ENCODE peak calls at places on chromosomes 4 and X, in eight cellular contexts. K is PC-3; H is osteocyte; N is stimulated activated naive CD4-positive, alpha-beta T cell; R is iPS-NIHi11; U is GM13977; I is type B pancreatic cell; E is testis. L is an unnamed sample.

GRCh38 chr4:7414046-7414445 is 20.7 kb downstream of the PSAPL1 start:
- DNase-seq in K (no peak), H (peak), N (no peak), R (no peak), U (no peak), I (peak), E (peak), L (no peak)

GRCh38 chr4:30538794-30539193 is 181.4 kb upstream of the PCDH7 start:
- DNase-seq in K (no peak), H (no peak), N (no peak), R (no peak), U (no peak), I (no peak), E (no peak), L (no peak)

GRCh38 chr4:2350982-2351381 is 67.5 kb downstream of the ZFYVE28 start:
- DNase-seq in K (no peak), H (peak), N (no peak), R (no peak), U (no peak), I (peak), E (peak), L (no peak)

GRCh38 chrX:17078031-17078730 is 131.7 kb downstream of the REPS2 start:
- DNase-seq in K (peak), H (no peak), N (no peak), R (no peak), U (no peak), I (no peak), E (no peak), L (no peak)

GRCh38 chr4:184331155-184331995 is 113.7 kb upstream of the ENPP6 start:
- DNase-seq in K (peak), H (no peak), N (no peak), R (no peak), U (no peak), I (no peak), E (peak), L (no peak)

GRCh38 chr4:114132830-114133229 is 153.4 kb upstream of the ARSJ start:
- DNase-seq in K (peak), H (no peak), N (no peak), R (no peak), U (no peak), I (no peak), E (no peak), L (no peak)

GRCh38 chr4:1416948-1417260 is 10.7 kb upstream of the NKX1-1 start:
- DNase-seq in K (no peak), H (peak), N (no peak), R (peak), U (no peak), I (no peak), E (no peak), L (no peak)

GRCh38 chr4:177159600-177159999 is 150.1 kb upstream of the NEIL3 start:
- DNase-seq in K (no peak), H (no peak), N (no peak), R (no peak), U (no peak), I (no peak), E (no peak), L (no peak)

GRCh38 chrX:118437283-118437682 is 58.3 kb upstream of the DOCK11 start:
- DNase-seq in K (no peak), H (no peak), N (no peak), R (no peak), U (no peak), I (no peak), E (no peak), L (no peak)

GRCh38 chr4:62896721-62897120 is 1512.5 kb downstream of the TECRL start:
- DNase-seq in K (no peak), H (peak), N (no peak), R (no peak), U (no peak), I (no peak), E (no peak), L (no peak)

GRCh38 chr4:70768301-70768948 is 46.7 kb downstream of the RUFY3 start:
- DNase-seq in K (no peak), H (no peak), N (no peak), R (no peak), U (no peak), I (no peak), E (no peak), L (no peak)

GRCh38 chr4:118920247-118920646 is 31.6 kb downstream of the SYNPO2 start:
- DNase-seq in K (peak), H (no peak), N (no peak), R (no peak), U (no peak), I (no peak), E (peak), L (no peak)

GRCh38 chr4:76504613-76505465 is 69.8 kb downstream of the SHROOM3 start:
- DNase-seq in K (peak), H (no peak), N (peak), R (peak), U (peak), I (no peak), E (no peak), L (peak)

GRCh38 chr4:156765277-156765676 is 206.3 kb downstream of the PDGFC start:
- DNase-seq in K (no peak), H (no peak), N (no peak), R (no peak), U (no peak), I (no peak), E (no peak), L (no peak)

GRCh38 chr4:169439244-169439643 is 168.5 kb upstream of the SH3RF1 start:
- DNase-seq in K (no peak), H (no peak), N (no peak), R (no peak), U (no peak), I (no peak), E (no peak), L (no peak)